ENCODE peak calls at places on chromosomes 13 and 19, in six cellular contexts. Q is psoas muscle; D is RWPE2; B is neuronal stem cell; E is CD8-positive, alpha-beta memory T cell; V is tibial artery. J is an unnamed sample. For H3K36me3, the result is how much of the 10 kb centered on the place peaks cover.

GRCh38 chr13:93235258-93236015 is 8.8 kb downstream of the GPC6 start:
- DNase-seq in Q (no peak), D (no peak), B (no peak), E (no peak), V (peak), J (no peak)

GRCh38 chr13:107860284-107860683 is 355.1 kb downstream of the LIG4 start:
- DNase-seq in Q (no peak), D (no peak), B (no peak), E (no peak), V (no peak), J (no peak)

GRCh38 chr13:110331362-110331761 is 24.3 kb downstream of the COL4A2 start:
- DNase-seq in Q (no peak), D (no peak), B (no peak), E (no peak), V (no peak), J (no peak)

GRCh38 chr13:96248103-96248502 is 158.2 kb downstream of the HS6ST3 start:
- DNase-seq in Q (no peak), D (no peak), B (no peak), E (no peak), V (no peak), J (no peak)

GRCh38 chr13:25971499-25972145 is 80.2 kb downstream of the SHISA2 start:
- DNase-seq in Q (no peak), D (no peak), B (no peak), E (peak), V (no peak), J (no peak)

GRCh38 chr13:111278258-111278657 is 42.2 kb upstream of the TEX29 start:
- DNase-seq in Q (peak), D (no peak), B (no peak), E (no peak), V (no peak), J (no peak)

GRCh38 chr13:51999525-51999924 is 11.7 kb downstream of the ATP7B start:
- DNase-seq in Q (peak), D (no peak), B (no peak), E (no peak), V (no peak), J (no peak)

GRCh38 chr13:42807236-42807635 is 25.9 kb downstream of the FAM216B start:
- DNase-seq in Q (no peak), D (no peak), B (no peak), E (no peak), V (no peak), J (no peak)

GRCh38 chr13:38090913-38091312 is 221.3 kb upstream of the TRPC4 start:
- DNase-seq in Q (no peak), D (no peak), B (no peak), E (no peak), V (no peak), J (no peak)

GRCh38 chr13:112731667-112732616 is 42.1 kb downstream of the ATP11A start:
- DNase-seq in Q (no peak), D (peak), B (no peak), E (no peak), V (no peak), J (no peak)

GRCh38 chr13:98890186-98890585 is 87.7 kb downstream of the DOCK9 start:
- DNase-seq in Q (no peak), D (no peak), B (no peak), E (no peak), V (no peak), J (no peak)

GRCh38 chr19:39832341-39833083 is 1.4 kb downstream of the DYRK1B start:
- DNase-seq in Q (no peak), D (peak), B (no peak), E (no peak), V (no peak), J (no peak)

GRCh38 chr13:113008841-113009240 is 39.8 kb downstream of the MCF2L start:
- DNase-seq in Q (no peak), D (no peak), B (no peak), E (no peak), V (no peak), J (no peak)

GRCh38 chr13:40986328-40986856 is 32.7 kb downstream of the ELF1 start:
- DNase-seq in Q (no peak), D (no peak), B (no peak), E (no peak), V (no peak), J (no peak)

GRCh38 chr13:39965309-39965708 is 309.8 kb downstream of the COG6 start:
- DNase-seq in Q (no peak), D (no peak), B (no peak), E (no peak), V (no peak), J (no peak)
- H3K36me3 ChIP-seq in Q (under half), D (under half), B (under half), E (under half), V (under half), J (under half)

DNA sequence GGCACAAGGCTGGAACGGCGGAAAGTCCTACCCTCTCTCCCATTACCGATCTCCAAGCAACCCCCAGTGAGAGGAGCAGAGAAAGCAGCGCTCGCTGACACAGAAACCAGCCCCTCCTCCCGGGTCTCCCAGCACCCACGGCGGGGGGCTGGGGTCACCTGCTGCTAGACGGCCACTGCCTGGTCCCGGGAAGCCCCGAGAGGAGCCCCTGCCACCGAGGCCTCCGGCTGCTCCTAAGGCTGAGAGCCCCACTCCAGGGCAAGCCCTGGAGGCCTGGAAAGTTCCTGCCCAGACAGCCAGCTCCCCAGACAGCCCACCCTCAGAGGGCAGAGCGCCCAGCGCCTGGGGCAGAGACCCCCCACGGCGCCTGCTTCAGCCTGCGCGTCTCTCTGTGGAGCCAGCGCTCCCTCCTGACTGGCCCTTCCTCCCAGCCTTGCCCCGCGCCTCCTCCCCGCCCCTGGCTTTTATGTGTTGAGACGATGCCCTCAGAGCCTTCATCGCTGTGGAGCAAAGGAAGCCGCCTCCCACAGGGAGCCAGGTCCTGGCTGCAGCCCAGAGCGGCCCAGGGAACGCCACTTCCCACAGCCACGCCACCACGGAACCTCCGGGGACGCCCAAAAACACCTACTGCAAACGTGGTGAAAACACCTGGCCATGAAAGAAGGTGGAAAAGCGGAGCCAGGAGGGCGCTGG is 51.1 kb downstream of the MLLT1 start:
- DNase-seq in Q (peak), D (peak), B (no peak), E (no peak), V (no peak), J (no peak)
- H3K36me3 ChIP-seq in Q (under half), D (under half), B (under half), E (under half), V (under half), J (under half)

DNA sequence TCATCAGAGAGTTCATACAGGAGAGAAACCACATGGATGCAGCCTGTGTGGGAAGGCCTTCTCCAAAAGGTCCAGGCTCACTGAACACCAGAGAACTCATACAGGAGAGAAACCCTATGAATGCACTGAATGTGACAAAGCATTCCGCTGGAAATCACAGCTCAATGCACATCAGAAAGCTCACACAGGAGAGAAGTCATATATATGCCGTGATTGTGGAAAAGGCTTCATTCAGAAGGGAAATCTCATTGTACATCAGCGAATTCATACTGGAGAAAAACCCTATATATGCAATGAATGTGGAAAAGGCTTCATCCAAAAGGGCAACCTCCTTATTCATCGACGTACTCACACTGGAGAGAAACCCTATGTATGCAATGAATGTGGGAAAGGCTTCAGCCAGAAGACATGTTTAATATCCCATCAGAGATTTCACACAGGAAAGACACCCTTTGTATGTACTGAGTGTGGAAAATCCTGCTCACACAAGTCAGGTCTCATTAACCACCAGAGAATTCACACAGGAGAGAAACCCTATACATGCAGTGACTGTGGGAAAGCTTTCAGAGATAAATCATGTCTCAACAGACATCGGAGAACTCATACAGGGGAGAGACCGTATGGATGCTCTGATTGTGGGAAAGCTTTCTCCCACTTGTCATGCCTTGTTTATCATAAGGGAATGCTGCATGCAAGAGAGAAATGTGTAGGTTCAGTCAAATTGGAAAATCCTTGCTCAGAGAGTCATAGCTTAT is 17.7 kb downstream of the ZNF613 start:
- DNase-seq in Q (no peak), D (no peak), B (no peak), E (no peak), V (no peak), J (no peak)
- H3K36me3 ChIP-seq in Q (under half), D (half or more), B (under half), E (half or more), V (half or more), J (half or more)

DNA sequence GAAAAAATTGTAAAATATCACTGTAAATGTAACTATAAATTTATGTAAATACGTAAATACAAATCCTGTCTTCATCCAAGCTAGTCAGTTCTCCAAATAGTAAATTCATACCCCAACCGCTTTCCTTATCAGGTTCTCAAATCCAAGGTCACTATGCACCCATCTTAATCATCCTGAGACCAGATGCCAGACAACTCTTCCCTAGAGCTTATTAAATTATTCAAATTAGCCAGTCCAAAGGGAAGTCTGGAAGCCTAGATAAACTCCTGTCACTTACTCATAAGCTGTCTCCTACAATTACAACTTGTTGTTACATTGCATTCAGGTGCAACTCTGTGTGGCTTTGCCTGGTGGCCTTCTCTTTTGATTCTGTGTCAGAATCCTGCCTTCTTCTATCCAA is 836.1 kb upstream of the PCDH20 start:
- DNase-seq in Q (no peak), D (no peak), B (no peak), E (no peak), V (no peak), J (no peak)
- H3K36me3 ChIP-seq in Q (under half), D (under half), B (under half), E (under half), V (under half), J (under half)

GRCh38 chr19:7993560-7993959 is 11.9 kb downstream of the ELAVL1 start:
- DNase-seq in Q (peak), D (no peak), B (no peak), E (no peak), V (no peak), J (no peak)

GRCh38 chr19:7998081-7998480 is 7.4 kb downstream of the ELAVL1 start:
- DNase-seq in Q (peak), D (no peak), B (no peak), E (no peak), V (no peak), J (no peak)

GRCh38 chr19:7994114-7994513 is 11.3 kb downstream of the ELAVL1 start:
- DNase-seq in Q (no peak), D (no peak), B (no peak), E (no peak), V (no peak), J (no peak)

GRCh38 chr19:7994923-7995682 is 10.3 kb downstream of the ELAVL1 start:
- DNase-seq in Q (no peak), D (no peak), B (no peak), E (no peak), V (no peak), J (no peak)

DNA sequence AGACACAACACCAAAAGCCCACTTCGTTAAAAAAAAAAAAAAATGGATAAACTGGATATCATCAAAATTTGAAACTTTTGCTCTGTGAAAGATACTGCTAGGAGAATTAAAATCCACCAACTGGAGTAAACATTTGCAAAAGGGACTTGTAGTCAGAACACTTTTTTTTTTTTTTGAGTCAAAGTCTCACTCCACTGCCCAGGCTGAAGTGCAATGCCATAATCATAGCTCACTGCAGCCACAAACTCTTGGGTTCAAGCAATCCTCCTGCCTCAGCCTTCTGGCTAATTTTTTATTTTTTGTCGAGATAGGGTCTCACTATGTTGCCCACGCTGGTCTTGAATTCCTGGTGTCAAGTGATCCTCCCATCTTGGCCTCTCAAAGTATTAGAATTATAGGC is 9.7 kb downstream of the ELAVL1 start:
- DNase-seq in Q (no peak), D (no peak), B (no peak), E (no peak), V (no peak), J (no peak)
- H3K36me3 ChIP-seq in Q (under half), D (under half), B (under half), E (under half), V (under half), J (under half)

DNA sequence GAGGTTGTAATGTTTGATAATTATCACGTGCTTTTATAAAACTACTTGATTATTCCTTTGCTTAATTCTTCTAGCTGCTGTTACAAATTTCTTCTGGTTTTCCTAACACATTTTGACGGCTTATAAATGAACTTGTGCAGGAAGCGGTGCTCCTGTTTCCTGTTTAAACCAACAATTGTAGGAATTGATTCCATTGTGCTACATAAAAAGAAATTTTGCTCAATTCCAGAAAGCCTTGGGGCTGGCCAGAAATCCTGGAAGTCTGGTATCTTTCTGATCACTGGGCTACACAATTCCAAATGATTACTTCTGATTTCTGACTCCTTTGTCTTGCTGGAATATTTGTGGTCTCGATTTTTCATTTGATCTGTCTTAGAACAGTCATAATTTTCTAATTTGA is 14.9 kb downstream of the RFC3 start:
- DNase-seq in Q (no peak), D (no peak), B (no peak), E (no peak), V (no peak), J (no peak)
- H3K36me3 ChIP-seq in Q (under half), D (half or more), B (under half), E (under half), V (under half), J (under half)

GRCh38 chr19:48171584-48172170 is 1.2 kb downstream of the ZSWIM9 start:
- DNase-seq in Q (peak), D (no peak), B (no peak), E (no peak), V (no peak), J (no peak)
- H3K36me3 ChIP-seq in Q (under half), D (under half), B (under half), E (under half), V (under half), J (under half)

GRCh38 chr19:11780431-11781020 is 13.7 kb downstream of the ZNF441 start:
- DNase-seq in Q (no peak), D (no peak), B (no peak), E (no peak), V (no peak), J (no peak)
- H3K36me3 ChIP-seq in Q (under half), D (half or more), B (under half), E (under half), V (half or more), J (half or more)

GRCh38 chr19:18143902-18144301 is 9.1 kb upstream of the PIK3R2 start:
- DNase-seq in Q (no peak), D (no peak), B (no peak), E (no peak), V (no peak), J (no peak)

GRCh38 chr19:18140473-18140872 is 12.5 kb upstream of the PIK3R2 start:
- DNase-seq in Q (no peak), D (no peak), B (no peak), E (no peak), V (no peak), J (no peak)

GRCh38 chr19:18137242-18137641 is 15.7 kb upstream of the PIK3R2 start:
- DNase-seq in Q (no peak), D (no peak), B (no peak), E (no peak), V (no peak), J (no peak)

GRCh38 chr19:18144361-18144760 is 8.6 kb upstream of the PIK3R2 start:
- DNase-seq in Q (no peak), D (no peak), B (no peak), E (no peak), V (no peak), J (no peak)

DNA sequence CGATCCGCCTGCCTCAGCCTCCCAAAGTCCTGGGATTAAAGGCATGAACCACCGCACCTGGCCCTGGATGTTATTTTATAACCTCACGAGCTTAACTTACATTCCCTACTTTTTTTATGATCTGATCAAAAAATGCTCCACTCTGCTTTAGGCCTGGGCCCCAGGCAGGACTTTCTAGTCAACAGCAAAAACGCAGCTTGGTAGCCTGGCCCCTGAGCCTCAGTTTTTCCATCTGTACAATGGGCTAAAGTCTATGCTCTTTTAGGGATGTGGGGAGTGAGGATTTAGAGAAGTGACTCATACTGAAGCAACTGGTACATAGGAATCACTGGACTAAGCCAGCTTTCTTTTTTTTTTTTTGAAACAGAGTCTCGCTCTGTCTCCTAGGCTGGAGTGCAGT is 11.9 kb upstream of the PIK3R2 start:
- DNase-seq in Q (no peak), D (no peak), B (no peak), E (no peak), V (no peak), J (no peak)
- H3K36me3 ChIP-seq in Q (under half), D (under half), B (under half), E (under half), V (half or more), J (half or more)

GRCh38 chr19:45419895-45420294 is 3.8 kb downstream of the ERCC1 start:
- DNase-seq in Q (no peak), D (no peak), B (no peak), E (no peak), V (no peak), J (no peak)
- H3K36me3 ChIP-seq in Q (under half), D (half or more), B (under half), E (under half), V (under half), J (under half)